ENCODE peak calls at places on chromosome 7, in four cellular contexts. K, W, H and U are unnamed samples.

GRCh38 chr7:134752006-134752760 is 27.3 kb upstream of the CALD1 start:
- DNase-seq in K (no peak), H (peak; percentile 41), W (no peak), U (peak; percentile 86)

GRCh38 chr7:149144996-149145850 is 2.0 kb upstream of the ZNF398 start:
- DNase-seq in H (peak; percentile 91), K (no peak), W (peak; percentile 59), U (peak; percentile 99)

GRCh38 chr7:116598846-116599245 is 73.2 kb upstream of the MET start:
- DNase-seq in W (no peak), K (no peak), H (no peak), U (no peak)

GRCh38 chr7:105055084-105055483 is 41.1 kb downstream of the KMT2E start:
- DNase-seq in H (no peak), K (no peak), W (no peak), U (no peak)

GRCh38 chr7:21300692-21301091 is 127.2 kb upstream of the SP4 start:
- DNase-seq in H (peak; percentile 3), K (no peak), W (no peak), U (no peak)

GRCh38 chr7:5997210-5997808 is 11.5 kb downstream of the PMS2 start:
- DNase-seq in W (peak; percentile 76), H (peak; percentile 72), K (peak; percentile 47), U (peak; percentile 28)

GRCh38 chr7:98200364-98200763 is 10.9 kb upstream of the BHLHA15 start:
- DNase-seq in K (peak; percentile 16), H (no peak), W (no peak), U (no peak)

GRCh38 chr7:112603673-112604072 is 122.9 kb downstream of the LSMEM1 start:
- DNase-seq in K (no peak), H (no peak), W (no peak), U (no peak)

GRCh38 chr7:741850-742249 is 14.8 kb upstream of the PRKAR1B start:
- DNase-seq in W (no peak), K (no peak), H (no peak), U (no peak)

GRCh38 chr7:23895666-23896096 is 185.7 kb downstream of the STK31 start:
- DNase-seq in H (peak; percentile 67), W (no peak), K (peak; percentile 5), U (no peak)

GRCh38 chr7:19404912-19405329 is 259.7 kb upstream of the FERD3L start:
- DNase-seq in H (peak; percentile 96), K (peak; percentile 58), W (peak; percentile 46), U (peak; percentile 97)

GRCh38 chr7:22858640-22859561 is 36.3 kb upstream of the TOMM7 start:
- DNase-seq in K (no peak), W (no peak), H (peak; percentile 85), U (peak; percentile 98)

GRCh38 chr7:24381919-24382505 is 98.0 kb downstream of the NPY start:
- DNase-seq in W (peak; percentile 54), K (no peak), H (peak; percentile 47), U (no peak)

GRCh38 chr7:20194586-20194985 is 22.6 kb downstream of the MACC1 start:
- DNase-seq in W (no peak), K (no peak), H (no peak), U (no peak)

GRCh38 chr7:82017334-82017943 is 247.6 kb upstream of the HGF start:
- DNase-seq in H (peak; percentile 57), W (peak; percentile 21), K (no peak), U (no peak)

GRCh38 chr7:98135984-98136383 is 29.3 kb downstream of the LMTK2 start:
- DNase-seq in W (no peak), H (peak; percentile 71), K (no peak), U (no peak)

GRCh38 chr7:44122529-44122928 is 819 bp downstream of the POLD2 start:
- DNase-seq in W (no peak), H (no peak), K (no peak), U (no peak)

GRCh38 chr7:12754179-12754578 is 66.7 kb downstream of the ARL4A start:
- DNase-seq in K (no peak), H (peak; percentile 38), W (no peak), U (no peak)

GRCh38 chr7:102273749-102274712 is 12.6 kb upstream of the SH2B2 start:
- DNase-seq in W (peak; percentile 79), K (no peak), H (peak; percentile 54), U (peak; percentile 71)

GRCh38 chr7:83305027-83305426 is 142.3 kb upstream of the PCLO start:
- DNase-seq in H (no peak), K (no peak), W (no peak), U (no peak)

GRCh38 chr7:99311702-99312101 is 14.0 kb upstream of the ARPC1A start:
- DNase-seq in K (no peak), W (no peak), H (peak; percentile 23), U (no peak)

GRCh38 chr7:77251519-77251819 is 51.9 kb upstream of the FGL2 start:
- DNase-seq in W (no peak), K (no peak), H (no peak), U (no peak)

GRCh38 chr7:20021834-20022233 is 195.3 kb downstream of the MACC1 start:
- DNase-seq in K (no peak), W (no peak), H (no peak), U (no peak)

GRCh38 chr7:70420263-70420662 is 711.7 kb upstream of the GALNT17 start:
- DNase-seq in W (no peak), H (no peak), K (no peak), U (no peak)

GRCh38 chr7:37732253-37732652 is 48.7 kb downstream of the GPR141 start:
- DNase-seq in H (peak; percentile 10), K (peak; percentile 20), W (peak; percentile 66), U (no peak)

GRCh38 chr7:91940572-91941341 is at the start of gene AKAP9:
- DNase-seq in W (peak; percentile 93), H (peak; percentile 81), K (peak; percentile 83), U (peak; percentile 66)

GRCh38 chr7:66352071-66352470 is 146.9 kb downstream of the TPST1 start:
- DNase-seq in K (no peak), H (no peak), W (peak; percentile 25), U (peak; percentile 59)

GRCh38 chr7:142438235-142438922 is 180.5 kb upstream of the PRSS58 start:
- DNase-seq in K (peak; percentile 52), H (peak; percentile 71), W (peak; percentile 34), U (no peak)

GRCh38 chr7:138008588-138009349 is 6.9 kb upstream of the CREB3L2 start:
- DNase-seq in W (peak; percentile 82), K (peak; percentile 40), H (peak; percentile 75), U (no peak)

GRCh38 chr7:73978681-73979563 is 49.1 kb upstream of the ELN start:
- DNase-seq in H (peak; percentile 80), W (peak; percentile 83), K (peak; percentile 33), U (peak; percentile 39)

GRCh38 chr7:17304926-17305325 is 6.5 kb downstream of the AHR start:
- DNase-seq in W (peak; percentile 34), K (no peak), H (peak; percentile 97), U (peak; percentile 82)

GRCh38 chr7:114934074-114934473 is 12.2 kb downstream of the MDFIC start:
- DNase-seq in K (no peak), W (no peak), H (no peak), U (no peak)

GRCh38 chr7:70520604-70521003 is 611.3 kb upstream of the GALNT17 start:
- DNase-seq in W (no peak), H (no peak), K (no peak), U (no peak)

GRCh38 chr7:55194522-55194921 is 170.6 kb upstream of the LANCL2 start:
- DNase-seq in K (no peak), W (no peak), H (no peak), U (no peak)
- H3K27ac ChIP-seq in K (no peak overlapping the region), W (no peak overlapping the region), H (no peak overlapping the region), U (no peak overlapping the region)

DNA sequence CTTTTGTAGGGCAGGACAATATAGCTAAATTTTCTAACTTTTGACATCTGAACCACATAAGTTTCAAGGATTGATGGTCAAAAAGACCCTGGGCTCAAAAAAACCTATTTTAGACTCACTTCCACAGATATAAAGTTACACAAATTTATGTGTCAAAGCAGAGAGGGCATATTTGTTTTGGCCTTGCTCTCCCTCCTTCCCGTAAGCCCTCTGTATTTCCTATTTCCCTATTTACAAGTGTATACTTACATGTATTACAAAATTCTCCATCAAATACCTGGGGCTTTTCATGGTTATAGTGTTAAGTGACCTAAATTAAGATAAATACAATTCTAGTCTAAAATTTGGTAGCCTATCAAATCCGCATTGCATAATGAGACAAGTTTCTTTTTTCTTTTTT is 2.6 kb downstream of the KDM7A start:
- DNase-seq in H (no peak), K (no peak), W (no peak), U (no peak)
- TF ChIP-seq CTCF in H (no peak), K (no peak), W (no peak), U (no peak)

GRCh38 chr7:40815022-40815421 is 680.2 kb downstream of the SUGCT start:
- DNase-seq in K (no peak), H (no peak), W (no peak), U (no peak)

GRCh38 chr7:40805361-40805760 is 670.6 kb downstream of the SUGCT start:
- DNase-seq in W (no peak), K (no peak), H (peak; percentile 31), U (no peak)

GRCh38 chr7:40808409-40808942 is 673.7 kb downstream of the SUGCT start:
- DNase-seq in W (no peak), H (peak; percentile 73), K (no peak), U (peak; percentile 76)

GRCh38 chr7:40811666-40812065 is 676.9 kb downstream of the SUGCT start:
- DNase-seq in K (no peak), W (no peak), H (no peak), U (no peak)

DNA sequence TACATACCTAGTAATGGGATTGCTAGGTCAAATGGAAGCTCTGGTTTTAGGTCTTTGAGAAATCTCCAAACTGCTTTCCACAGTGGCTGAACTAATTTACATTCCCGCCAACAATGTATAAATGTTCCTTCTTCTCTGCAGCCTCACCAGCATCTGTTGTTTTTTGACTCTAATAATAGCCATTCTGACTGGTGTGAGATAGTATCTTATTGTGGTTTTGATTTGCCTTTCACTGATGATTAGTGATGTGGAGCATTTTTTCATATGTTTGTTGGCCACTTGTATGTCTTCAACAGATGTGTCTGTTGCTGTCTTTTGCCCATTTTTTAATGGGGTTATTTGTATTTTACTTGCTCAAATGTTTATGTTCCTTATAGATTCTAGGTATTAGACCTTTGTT is 675.5 kb downstream of the SUGCT start:
- DNase-seq in H (no peak), K (no peak), W (no peak), U (no peak)
- H3K4me1 ChIP-seq in H (peaks cover 20% of the 10 kb centered on the region), K (no peaks in the 10 kb centered on the region), W (no peaks in the 10 kb centered on the region), U (peaks cover 5% of the 10 kb centered on the region)

GRCh38 chr7:57354679-57355338 is 95.2 kb upstream of the ZNF716 start:
- DNase-seq in K (no peak), W (no peak), H (no peak), U (no peak)
- H3K27ac ChIP-seq in K (no peak overlapping the region), W (no peak overlapping the region), H (no peak overlapping the region), U (no peak overlapping the region)